ENCODE peak calls at places on chromosomes 2 and 18, in seven cellular contexts. T is AG04450, E is neural progenitor cell, O is fibroblast of the aortic adventitia, I is nephron progenitor cell, L is AG09309, A is GM20000. N is an unnamed sample.

GRCh38 chr2:155663265-155663664 is 669.3 kb downstream of the NR4A2 start:
- DNase-seq in T (no peak), E (no peak), O (peak; percentile 6), I (no peak), L (no peak), A (no peak), N (no peak)

GRCh38 chr18:22167471-22168151 is 1.8 kb upstream of the GATA6 start:
- DNase-seq in T (no peak), E (peak; percentile 65), O (peak; percentile 71), I (peak; percentile 39), L (no peak), A (no peak), N (peak; percentile 68)

GRCh38 chr2:23486676-23487075 is 101.7 kb downstream of the KLHL29 start:
- DNase-seq in T (peak; percentile 13), E (no peak), O (peak; percentile 27), I (no peak), L (no peak), A (no peak), N (peak; percentile 60)

GRCh38 chr2:188974184-188974583 is at the start of gene COL3A1:
- DNase-seq in T (peak; percentile 71), E (no peak), O (peak; percentile 96), I (peak; percentile 4), L (no peak), A (no peak), N (peak; percentile 96)

GRCh38 chr18:58310517-58310916 is 266.5 kb downstream of the NEDD4L start:
- DNase-seq in T (no peak), E (no peak), O (no peak), I (no peak), L (no peak), A (no peak), N (peak; percentile 44)

GRCh38 chr2:108605947-108606346 is 71.7 kb downstream of the LIMS1 start:
- DNase-seq in T (no peak), E (no peak), O (no peak), I (no peak), L (no peak), A (no peak), N (no peak)

GRCh38 chr2:186255823-186256222 is 230.2 kb upstream of the ZC3H15 start:
- DNase-seq in T (no peak), E (no peak), O (no peak), I (no peak), L (no peak), A (no peak), N (no peak)

GRCh38 chr2:10977003-10977402 is 65.3 kb downstream of the KCNF1 start:
- DNase-seq in T (no peak), E (no peak), O (no peak), I (no peak), L (no peak), A (no peak), N (no peak)

GRCh38 chr18:58005885-58006523 is 38.0 kb upstream of the NEDD4L start:
- DNase-seq in T (no peak), E (no peak), O (peak; percentile 62), I (no peak), L (peak; percentile 62), A (no peak), N (peak; percentile 15)

GRCh38 chr18:49814147-49814499 is 790 bp upstream of the ACAA2 start:
- DNase-seq in T (peak; percentile 24), E (peak; percentile 85), O (peak; percentile 66), I (peak; percentile 64), L (no peak), A (no peak), N (peak; percentile 72)

GRCh38 chr18:478679-479078 is 21.8 kb downstream of the COLEC12 start:
- DNase-seq in T (no peak), E (no peak), O (peak; percentile 37), I (no peak), L (no peak), A (no peak), N (peak; percentile 89)

GRCh38 chr2:10301946-10302478 is 692 bp upstream of the HPCAL1 start:
- DNase-seq in T (no peak), E (peak; percentile 31), O (no peak), I (no peak), L (no peak), A (no peak), N (no peak)

GRCh38 chr18:2417861-2418610 is 153.3 kb downstream of the METTL4 start:
- DNase-seq in T (peak; percentile 21), E (no peak), O (peak; percentile 32), I (no peak), L (no peak), A (no peak), N (no peak)

GRCh38 chr18:40159141-40160017 is 1795.7 kb upstream of the PIK3C3 start:
- DNase-seq in T (no peak), E (peak; percentile 55), O (no peak), I (no peak), L (no peak), A (no peak), N (peak; percentile 65)

GRCh38 chr2:149357058-149357457 is 26.7 kb downstream of the LYPD6 start:
- DNase-seq in T (no peak), E (no peak), O (no peak), I (no peak), L (no peak), A (no peak), N (no peak)

GRCh38 chr2:41668529-41668928 is 379.3 kb upstream of the PKDCC start:
- DNase-seq in T (no peak), E (peak; percentile 47), O (no peak), I (no peak), L (no peak), A (no peak), N (no peak)

GRCh38 chr18:31576670-31577069 is 15.0 kb upstream of the TTR start:
- DNase-seq in T (no peak), E (no peak), O (no peak), I (no peak), L (no peak), A (no peak), N (no peak)

GRCh38 chr2:63681896-63682295 is 93.1 kb downstream of the MDH1 start:
- DNase-seq in T (no peak), E (no peak), O (no peak), I (no peak), L (no peak), A (no peak), N (no peak)

GRCh38 chr2:128537646-128538045 is 219.0 kb upstream of the HS6ST1 start:
- DNase-seq in T (no peak), E (no peak), O (no peak), I (no peak), L (no peak), A (no peak), N (no peak)

DNA sequence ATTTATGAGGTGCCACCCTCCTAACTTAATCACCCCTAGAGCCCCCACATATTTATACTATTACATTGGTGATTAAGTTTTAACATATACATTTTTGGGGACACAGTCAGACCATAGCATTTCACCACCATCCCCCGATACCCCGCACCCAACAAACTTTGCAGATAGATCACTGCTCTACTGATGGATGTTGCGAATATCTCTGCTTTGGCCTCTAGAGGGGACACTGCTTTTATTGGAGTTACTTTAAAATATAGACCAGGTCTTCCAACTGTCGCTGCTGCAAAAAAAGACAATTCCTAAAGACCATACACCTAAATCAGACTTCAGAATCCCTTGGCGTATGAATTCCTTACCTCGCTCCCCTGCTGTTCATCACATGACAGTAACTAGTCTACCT is 115.8 kb upstream of the FSHR start:
- DNase-seq in T (no peak), E (no peak), O (no peak), I (no peak), L (no peak), A (no peak), N (no peak)
- TF ChIP-seq CTCF in T (no peak), E (no peak), O (no peak), I (no peak), L (no peak), A (no peak), N (no peak)

GRCh38 chr2:162185833-162186232 is 33.8 kb upstream of the GCG start:
- DNase-seq in T (no peak), E (no peak), O (no peak), I (no peak), L (no peak), A (no peak), N (no peak)
- TF ChIP-seq CTCF in T (no peak), E (no peak), O (no peak), I (no peak), L (no peak), A (no peak), N (no peak)

DNA sequence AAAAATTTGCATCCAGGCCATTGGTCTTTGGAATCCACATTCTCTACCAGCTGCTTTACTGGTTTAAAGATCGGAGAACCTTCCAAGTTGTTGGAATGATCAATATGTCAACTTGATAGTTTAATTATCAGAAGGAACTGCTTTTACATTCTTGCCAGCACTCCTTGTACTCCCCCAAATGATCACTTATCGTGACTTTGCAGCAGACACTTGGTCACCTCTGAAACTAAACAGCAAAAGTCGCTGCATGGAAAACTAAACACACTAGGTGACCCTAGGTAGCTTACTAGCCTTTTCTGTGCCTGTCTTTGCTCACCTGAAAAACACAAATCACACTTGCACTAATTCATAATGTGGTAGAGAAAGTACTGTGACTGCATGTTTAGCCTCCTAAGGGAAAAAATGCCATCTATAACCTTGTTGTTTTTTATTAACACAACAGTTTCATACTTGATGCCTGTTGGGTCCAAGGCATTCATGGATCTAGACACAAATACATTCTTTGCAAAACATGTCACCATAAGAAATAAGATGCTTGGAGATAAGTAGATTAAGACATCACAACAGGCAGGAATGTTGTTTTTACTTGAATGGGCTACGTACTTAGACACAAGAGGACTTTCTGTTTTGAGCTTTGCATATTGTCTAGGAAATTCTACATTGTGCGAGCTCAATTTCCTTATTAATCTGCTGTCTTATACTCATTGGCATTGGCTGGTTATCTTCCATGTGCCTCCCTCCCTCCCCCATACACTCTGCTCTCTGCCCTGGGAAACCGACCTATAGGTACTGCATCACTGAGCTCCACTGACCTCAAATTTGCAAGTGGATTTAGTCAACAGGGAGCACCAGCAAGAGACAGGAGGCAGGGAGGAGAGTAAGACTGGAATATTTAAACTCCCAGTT is 219.1 kb upstream of the STK17B start:
- DNase-seq in T (no peak), E (no peak), O (peak; percentile 36), I (no peak), L (no peak), A (no peak), N (no peak)
- TF ChIP-seq CTCF in T (no peak), E (no peak), O (no peak), I (no peak), L (no peak), A (no peak), N (no peak)

GRCh38 chr18:34025172-34025801 is 199.4 kb downstream of the NOL4 start:
- DNase-seq in T (no peak), E (no peak), O (no peak), I (no peak), L (no peak), A (no peak), N (no peak)
- TF ChIP-seq CTCF in T (no peak), E (no peak), O (no peak), I (no peak), L (no peak), A (no peak), N (no peak)